ENCODE peak calls at places on chromosomes 5 and 9, in nine cellular contexts. P, A, K, Q, O, J, G, Y and U are unnamed samples.

GRCh38 chr9:138016406-138017187 is 139.0 kb downstream of the CACNA1B start:
- DNase-seq in P (no peak), A (no peak), K (no peak), Q (no peak), O (no peak), J (no peak), G (no peak), Y (no peak), U (no peak)

GRCh38 chr5:140060816-140061215 is 17.7 kb upstream of the NRG2 start:
- DNase-seq in P (no peak), A (no peak), K (no peak), Q (no peak), O (no peak), J (no peak), G (no peak), Y (no peak), U (no peak)

GRCh38 chr5:123450641-123451421 is 27.6 kb upstream of the CEP120 start:
- DNase-seq in P (no peak), A (no peak), K (no peak), Q (no peak), O (no peak), J (no peak), G (no peak), Y (no peak), U (no peak)

GRCh38 chr9:129072171-129072570 is 8.7 kb upstream of the DOLPP1 start:
- DNase-seq in P (no peak), A (no peak), K (no peak), Q (no peak), O (no peak), J (no peak), G (no peak), Y (no peak), U (no peak)

GRCh38 chr9:125483697-125484096 is 222.1 kb downstream of the GAPVD1 start:
- DNase-seq in P (no peak), A (no peak), K (no peak), Q (no peak), O (no peak), J (no peak), G (no peak), Y (no peak), U (no peak)

GRCh38 chr5:98933446-98934072 is 4.8 kb upstream of the CHD1 start:
- DNase-seq in P (no peak), A (no peak), K (peak), Q (no peak), O (no peak), J (peak), G (no peak), Y (no peak), U (no peak)

GRCh38 chr9:21854594-21854993 is 52.2 kb downstream of the MTAP start:
- DNase-seq in P (no peak), A (no peak), K (peak), Q (no peak), O (no peak), J (no peak), G (peak), Y (no peak), U (no peak)

GRCh38 chr5:963673-964531 is 44.7 kb upstream of the NKD2 start:
- DNase-seq in P (no peak), A (peak), K (no peak), Q (no peak), O (no peak), J (no peak), G (no peak), Y (peak), U (no peak)

GRCh38 chr5:13624283-13625074 is 320.0 kb downstream of the DNAH5 start:
- DNase-seq in P (no peak), A (no peak), K (no peak), Q (no peak), O (no peak), J (no peak), G (no peak), Y (no peak), U (no peak)

GRCh38 chr9:90539266-90539665 is 103.4 kb downstream of the DIRAS2 start:
- DNase-seq in P (no peak), A (no peak), K (no peak), Q (no peak), O (no peak), J (no peak), G (no peak), Y (no peak), U (no peak)

GRCh38 chr5:15170173-15170572 is 298.6 kb upstream of the ANKH start:
- DNase-seq in P (no peak), A (no peak), K (no peak), Q (no peak), O (no peak), J (no peak), G (no peak), Y (no peak), U (no peak)

GRCh38 chr9:82456621-82457020 is 468.0 kb downstream of the SPATA31D1 start:
- DNase-seq in P (no peak), A (no peak), K (no peak), Q (no peak), O (no peak), J (no peak), G (no peak), Y (no peak), U (no peak)

GRCh38 chr5:127097288-127097687 is 24.0 kb upstream of the C5orf63 start:
- DNase-seq in P (no peak), A (no peak), K (no peak), Q (no peak), O (no peak), J (no peak), G (peak), Y (peak), U (no peak)

GRCh38 chr9:81717747-81718077 is 28.4 kb upstream of the TLE1 start:
- DNase-seq in P (no peak), A (no peak), K (no peak), Q (no peak), O (no peak), J (no peak), G (no peak), Y (no peak), U (no peak)

GRCh38 chr9:36798350-36799065 is 225.8 kb downstream of the MELK start:
- DNase-seq in P (peak), A (peak), K (no peak), Q (no peak), O (peak), J (no peak), G (peak), Y (peak), U (no peak)

GRCh38 chr9:98990181-98990870 is 46.6 kb downstream of the COL15A1 start:
- DNase-seq in P (no peak), A (no peak), K (no peak), Q (no peak), O (no peak), J (no peak), G (no peak), Y (no peak), U (no peak)

GRCh38 chr5:118611332-118611945 is 376.9 kb downstream of the DTWD2 start:
- DNase-seq in P (peak), A (peak), K (no peak), Q (peak), O (peak), J (no peak), G (peak), Y (peak), U (peak)

GRCh38 chr5:10289353-10289752 is 18.3 kb downstream of the CMBL start:
- DNase-seq in P (no peak), A (no peak), K (no peak), Q (no peak), O (no peak), J (no peak), G (no peak), Y (no peak), U (no peak)

GRCh38 chr9:134268308-134268724 is 57.9 kb upstream of the RXRA start:
- DNase-seq in P (no peak), A (no peak), K (peak), Q (no peak), O (no peak), J (peak), G (peak), Y (no peak), U (no peak)

GRCh38 chr9:34744295-34745221 is 34.6 kb upstream of the CCL21 start:
- DNase-seq in P (no peak), A (no peak), K (no peak), Q (no peak), O (peak), J (no peak), G (no peak), Y (no peak), U (peak)

GRCh38 chr5:543755-544674 is 19.8 kb upstream of the SLC9A3 start:
- DNase-seq in P (no peak), A (no peak), K (peak), Q (no peak), O (no peak), J (peak), G (no peak), Y (no peak), U (no peak)

GRCh38 chr9:103721056-103721455 is 373.1 kb upstream of the SMC2 start:
- DNase-seq in P (no peak), A (no peak), K (no peak), Q (no peak), O (no peak), J (no peak), G (no peak), Y (no peak), U (no peak)

GRCh38 chr5:96384353-96384752 is 48.7 kb downstream of the PCSK1 start:
- DNase-seq in P (no peak), A (no peak), K (no peak), Q (peak), O (peak), J (no peak), G (peak), Y (no peak), U (peak)

GRCh38 chr5:34791761-34792244 is 47.2 kb upstream of the TTC23L start:
- DNase-seq in P (no peak), A (no peak), K (no peak), Q (no peak), O (no peak), J (no peak), G (no peak), Y (no peak), U (no peak)

GRCh38 chr5:134738963-134739661 is 764 bp downstream of the CAMLG start:
- DNase-seq in P (peak), A (peak), K (no peak), Q (peak), O (peak), J (no peak), G (peak), Y (peak), U (peak)

GRCh38 chr5:133967715-133968056 is 739 bp downstream of the C5orf15 start:
- DNase-seq in P (peak), A (no peak), K (no peak), Q (no peak), O (no peak), J (no peak), G (no peak), Y (peak), U (no peak)

GRCh38 chr5:107304671-107305070 is 366.1 kb downstream of the EFNA5 start:
- DNase-seq in P (no peak), A (no peak), K (no peak), Q (no peak), O (no peak), J (no peak), G (no peak), Y (no peak), U (no peak)

GRCh38 chr5:67315082-67315801 is 118.6 kb upstream of the CD180 start:
- DNase-seq in P (no peak), A (no peak), K (no peak), Q (no peak), O (no peak), J (no peak), G (no peak), Y (no peak), U (no peak)

GRCh38 chr5:14249258-14250093 is 106.3 kb downstream of the TRIO start:
- DNase-seq in P (no peak), A (no peak), K (no peak), Q (no peak), O (no peak), J (no peak), G (no peak), Y (peak), U (no peak)

GRCh38 chr9:88056876-88057275 is 81.4 kb downstream of the SPATA31C2 start:
- DNase-seq in P (no peak), A (no peak), K (no peak), Q (no peak), O (no peak), J (no peak), G (no peak), Y (no peak), U (no peak)

GRCh38 chr5:179732918-179733763 is 519 bp downstream of the MAML1 start:
- DNase-seq in P (peak), A (no peak), K (no peak), Q (no peak), O (peak), J (no peak), G (no peak), Y (peak), U (no peak)

GRCh38 chr9:72038890-72039410 is 21.5 kb downstream of the C9orf57 start:
- DNase-seq in P (peak), A (peak), K (peak), Q (peak), O (peak), J (peak), G (peak), Y (peak), U (peak)

GRCh38 chr5:72633649-72634048 is 126.4 kb upstream of the ZNF366 start:
- DNase-seq in P (no peak), A (no peak), K (no peak), Q (no peak), O (no peak), J (no peak), G (no peak), Y (no peak), U (no peak)

GRCh38 chr5:83780681-83781080 is 60.0 kb upstream of the HAPLN1 start:
- DNase-seq in P (no peak), A (no peak), K (no peak), Q (no peak), O (no peak), J (no peak), G (no peak), Y (no peak), U (no peak)

GRCh38 chr5:109411627-109412026 is 1.9 kb upstream of the PJA2 start:
- DNase-seq in P (no peak), A (peak), K (no peak), Q (no peak), O (peak), J (no peak), G (no peak), Y (no peak), U (peak)

GRCh38 chr5:1746371-1747078 is 53.1 kb downstream of the MRPL36 start:
- DNase-seq in P (no peak), A (peak), K (no peak), Q (no peak), O (no peak), J (no peak), G (no peak), Y (no peak), U (no peak)

GRCh38 chr5:172870261-172870806 is 36.3 kb downstream of the ERGIC1 start:
- DNase-seq in P (no peak), A (no peak), K (no peak), Q (no peak), O (peak), J (no peak), G (no peak), Y (no peak), U (no peak)

GRCh38 chr9:129697956-129698757 is 32.7 kb downstream of the PRRX2 start:
- DNase-seq in P (peak), A (no peak), K (no peak), Q (no peak), O (no peak), J (no peak), G (no peak), Y (peak), U (no peak)

GRCh38 chr5:17224858-17225436 is 7.5 kb downstream of the BASP1 start:
- DNase-seq in P (no peak), A (no peak), K (no peak), Q (no peak), O (no peak), J (peak), G (no peak), Y (no peak), U (no peak)

GRCh38 chr5:16025681-16026080 is 153.9 kb downstream of the MARCHF11 start:
- DNase-seq in P (no peak), A (no peak), K (no peak), Q (no peak), O (no peak), J (no peak), G (no peak), Y (peak), U (no peak)

DNA sequence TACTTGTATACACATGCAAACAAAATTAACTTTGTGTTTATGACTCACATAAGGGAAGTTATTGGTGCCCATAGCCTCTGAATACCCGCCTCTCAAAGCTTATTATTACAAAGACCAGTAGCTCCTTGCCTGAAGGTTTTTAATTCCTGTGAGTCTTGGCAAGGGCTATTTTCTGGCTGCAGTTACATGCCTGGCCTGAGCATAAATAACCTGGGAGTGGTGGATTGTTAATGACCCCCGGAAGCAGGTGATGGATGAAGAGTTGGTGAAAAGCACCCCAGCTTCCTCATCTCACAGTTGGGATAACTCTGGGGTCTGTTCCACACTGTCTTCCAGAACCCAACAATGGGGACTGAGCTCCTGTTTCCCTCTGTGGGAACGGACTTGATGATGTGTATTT is 594.5 kb downstream of the PDE4D start:
- DNase-seq in P (no peak), A (no peak), K (no peak), Q (no peak), O (no peak), J (no peak), G (no peak), Y (no peak), U (no peak)
- TF ChIP-seq REST in P (no peak), A (no peak), K (no peak), Q (no peak), O (no peak), J (no peak), G (no peak), Y (no peak), U (no peak)

GRCh38 chr9:102434545-102434944 is 560.6 kb upstream of the CYLC2 start:
- DNase-seq in P (no peak), A (no peak), K (no peak), Q (no peak), O (no peak), J (no peak), G (no peak), Y (no peak), U (no peak)
- TF ChIP-seq REST in P (no peak), A (no peak), K (no peak), Q (no peak), O (no peak), J (no peak), G (no peak), Y (no peak), U (no peak)

DNA sequence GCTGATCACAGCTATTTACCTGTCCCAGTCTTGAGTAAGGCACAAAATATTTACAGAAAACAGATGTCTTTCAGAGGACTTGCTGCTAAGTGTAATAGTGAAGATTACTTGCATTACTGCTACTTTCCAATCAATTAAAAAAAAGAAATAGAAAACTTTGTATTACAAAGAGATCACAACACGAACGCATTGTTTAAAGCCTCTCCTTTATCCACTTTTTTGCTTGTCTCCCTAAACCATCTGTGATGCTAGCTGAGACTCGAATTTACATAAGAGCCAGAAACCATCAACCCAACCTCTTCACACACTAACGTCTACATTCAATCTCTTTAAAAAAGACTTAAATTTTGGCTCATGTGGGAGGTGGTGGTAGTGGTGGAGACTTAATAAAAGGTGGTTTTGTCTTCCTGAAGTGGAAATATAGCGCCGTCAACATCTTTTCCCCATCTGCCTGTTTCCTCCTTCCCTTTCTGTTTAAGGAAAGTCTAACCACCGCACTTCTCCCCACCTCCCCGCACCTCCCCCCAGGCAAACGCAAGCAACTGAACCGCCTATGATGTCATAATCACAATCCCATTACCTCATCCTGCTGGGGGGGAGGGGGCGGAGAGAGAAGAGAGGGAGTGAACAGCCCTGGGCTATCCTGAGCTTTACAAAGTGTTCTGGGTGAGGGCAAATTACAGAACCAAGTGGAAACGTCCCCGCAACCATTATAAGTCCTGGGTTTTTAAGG is 948 bp upstream of the FAM53C start:
- DNase-seq in P (peak), A (peak), K (peak), Q (peak), O (peak), J (no peak), G (no peak), Y (peak), U (peak)
- TF ChIP-seq REST in P (no peak), A (no peak), K (no peak), Q (no peak), O (no peak), J (no peak), G (no peak), Y (no peak), U (no peak)

DNA sequence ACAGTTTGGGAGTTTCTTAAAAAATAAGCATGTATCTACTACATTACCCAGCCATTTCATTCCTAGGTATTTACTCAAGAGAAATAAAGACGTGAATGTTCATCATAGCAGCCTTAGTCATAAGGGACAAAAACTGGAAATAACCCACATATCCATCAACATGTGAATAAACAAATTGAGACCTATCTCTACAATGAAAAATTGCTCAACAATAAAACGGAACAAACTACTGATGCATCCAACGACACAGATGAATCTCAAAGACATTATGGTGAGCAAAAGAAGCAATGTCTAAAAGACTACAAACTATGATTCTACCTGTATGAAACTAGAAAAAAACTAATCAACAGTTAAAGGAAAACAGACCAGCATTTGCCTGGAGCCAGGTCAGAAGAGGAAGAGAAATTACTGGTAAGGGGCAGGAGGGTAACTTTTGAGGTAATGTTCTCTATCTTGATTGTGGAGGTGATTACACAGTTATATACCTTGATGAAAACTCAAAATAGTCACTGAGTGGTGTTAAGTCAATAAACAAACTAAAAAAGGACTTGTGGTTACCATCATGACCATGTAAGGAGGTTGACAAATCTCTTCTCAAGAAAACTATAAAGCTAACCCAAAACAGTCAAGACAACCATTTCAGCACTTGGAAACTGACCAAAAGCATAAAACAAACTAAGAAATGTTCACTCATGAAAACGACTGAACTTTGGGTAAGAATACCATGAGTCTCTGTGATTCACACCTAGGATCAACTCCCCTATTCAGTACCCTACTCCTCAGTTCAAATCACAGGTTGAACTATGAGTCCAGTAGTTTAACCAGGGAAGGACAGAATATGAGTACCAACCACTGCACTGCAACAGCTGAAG is 10.4 kb downstream of the UIMC1 start:
- DNase-seq in P (no peak), A (no peak), K (no peak), Q (no peak), O (peak), J (peak), G (no peak), Y (no peak), U (no peak)
- TF ChIP-seq REST in P (no peak), A (no peak), K (peak), Q (no peak), O (no peak), J (no peak), G (no peak), Y (no peak), U (no peak)

GRCh38 chr9:4748612-4749011 is 7.6 kb upstream of the AK3 start:
- DNase-seq in P (no peak), A (peak), K (no peak), Q (no peak), O (no peak), J (no peak), G (no peak), Y (no peak), U (no peak)
- TF ChIP-seq REST in P (no peak), A (no peak), K (no peak), Q (no peak), O (no peak), J (no peak), G (no peak), Y (no peak), U (no peak)

GRCh38 chr5:111585291-111585690 is 73.0 kb upstream of the STARD4 start:
- DNase-seq in P (no peak), A (no peak), K (no peak), Q (no peak), O (no peak), J (no peak), G (no peak), Y (no peak), U (no peak)
- TF ChIP-seq REST in P (no peak), A (no peak), K (no peak), Q (no peak), O (no peak), J (no peak), G (no peak), Y (no peak), U (no peak)